ENCODE peak calls at places on chromosomes 11 and 22, in four cellular contexts. O is tibial nerve, P is heart right ventricle, Q is GM12878. S is an unnamed sample.

GRCh38 chr11:131982154-131982553 is 611.7 kb downstream of the NTM start:
- DNase-seq in O (no peak), Q (no peak), P (no peak), S (no peak)

GRCh38 chr11:130068986-130069683 is 559 bp upstream of the APLP2 start:
- DNase-seq in P (peak; percentile 85), Q (no peak), O (peak; percentile 43), S (peak; percentile 11)

GRCh38 chr11:120858740-120859139 is 165.2 kb upstream of the TBCEL start:
- DNase-seq in P (no peak), O (no peak), Q (no peak), S (no peak)

GRCh38 chr11:64152841-64153691 is 12.8 kb downstream of the MACROD1 start:
- DNase-seq in P (peak; percentile 37), Q (no peak), O (peak; percentile 27), S (no peak)

GRCh38 chr11:35721576-35722341 is 59.2 kb downstream of the TRIM44 start:
- DNase-seq in Q (no peak), P (no peak), O (no peak), S (no peak)

GRCh38 chr11:126416542-126417090 is 61.1 kb downstream of the ST3GAL4 start:
- DNase-seq in P (peak; percentile 92), O (peak; percentile 80), Q (peak; percentile 27), S (peak; percentile 63)

GRCh38 chr11:102623998-102624397 is 1.1 kb downstream of the MMP20 start:
- DNase-seq in Q (no peak), O (no peak), P (no peak), S (no peak)

GRCh38 chr22:24144471-24145115 is 36.7 kb upstream of the SUSD2 start:
- DNase-seq in P (peak; percentile 34), O (no peak), Q (no peak), S (no peak)

GRCh38 chr22:25375683-25376082 is 156.2 kb downstream of the CRYBB2 start:
- DNase-seq in Q (no peak), P (no peak), O (no peak), S (no peak)

GRCh38 chr11:69645801-69646492 is 5.0 kb downstream of the CCND1 start:
- DNase-seq in O (no peak), Q (no peak), P (no peak), S (no peak)

GRCh38 chr11:61106296-61106695 is 4.0 kb downstream of the CD5 start:
- DNase-seq in O (no peak), P (no peak), Q (no peak), S (no peak)

GRCh38 chr11:117944554-117944953 is 15.4 kb upstream of the TMPRSS13 start:
- DNase-seq in Q (no peak), O (no peak), P (no peak), S (no peak)

GRCh38 chr11:118956847-118957469 is 860 bp downstream of the UPK2 start:
- DNase-seq in Q (no peak), O (no peak), P (no peak), S (no peak)

GRCh38 chr11:72754544-72755155 is 2.4 kb upstream of the ARAP1 start:
- DNase-seq in P (no peak), Q (no peak), O (no peak), S (no peak)

GRCh38 chr11:72752088-72752914 is at the start of gene ARAP1:
- DNase-seq in Q (no peak), O (peak; percentile 47), P (peak; percentile 69), S (peak; percentile 18)

GRCh38 chr11:72754149-72754543 is 1.9 kb upstream of the ARAP1 start:
- DNase-seq in P (no peak), Q (no peak), O (no peak), S (no peak)

GRCh38 chr11:72751293-72752087 is 718 bp downstream of the ARAP1 start:
- DNase-seq in Q (no peak), P (no peak), O (no peak), S (no peak)

DNA sequence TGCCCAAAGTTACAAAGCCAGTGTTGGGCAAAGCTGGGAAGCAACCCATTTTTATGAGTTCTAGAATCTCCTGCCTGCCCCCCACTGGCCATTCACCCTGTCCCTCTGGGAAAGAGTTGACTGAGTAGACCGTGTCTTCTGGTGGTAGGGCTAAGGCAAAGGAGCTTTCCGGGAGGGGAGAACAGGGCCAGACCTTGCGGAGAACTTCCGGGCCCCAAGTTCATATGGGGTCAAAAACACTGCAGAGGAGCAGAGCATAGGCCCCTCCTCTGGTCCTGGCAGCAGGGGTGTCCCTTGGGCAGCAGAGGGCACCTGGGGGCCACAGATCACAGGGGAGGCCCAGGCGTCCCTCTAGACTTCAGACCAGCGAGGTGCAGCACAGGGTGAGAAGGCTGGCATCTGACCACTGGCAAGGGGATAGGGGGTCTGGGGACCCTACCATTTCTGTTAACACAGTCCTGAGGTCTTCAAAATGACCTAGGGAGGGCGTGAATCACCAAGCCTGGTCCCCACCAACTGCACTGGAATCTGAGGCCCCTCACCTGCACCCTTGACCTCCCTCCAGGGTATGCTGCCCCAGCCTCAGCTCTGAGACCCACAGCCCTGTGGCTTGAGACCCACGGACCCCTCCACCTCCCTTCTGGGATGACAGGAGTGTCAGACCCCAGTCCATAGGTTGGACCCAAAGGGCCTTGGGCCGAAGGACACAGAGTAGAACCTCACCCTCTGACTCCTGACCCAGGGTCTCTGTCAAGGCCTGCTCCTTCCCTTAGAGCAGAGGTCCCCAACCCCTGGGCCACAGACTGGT is 1.3 kb upstream of the ARAP1 start:
- DNase-seq in P (no peak), Q (no peak), O (no peak), S (no peak)
- H3K27ac ChIP-seq in P (no peak overlapping the region), Q (no peak overlapping the region), O (no peak overlapping the region), S (no peak overlapping the region)

GRCh38 chr11:2508793-2509192 is 64.0 kb downstream of the KCNQ1 start:
- DNase-seq in O (no peak), Q (no peak), P (no peak), S (no peak)
- H3K27me3 ChIP-seq in O (no peaks in the 10 kb centered on the region), Q (no peaks in the 10 kb centered on the region), P (no peaks in the 10 kb centered on the region), S (no peaks in the 10 kb centered on the region)

DNA sequence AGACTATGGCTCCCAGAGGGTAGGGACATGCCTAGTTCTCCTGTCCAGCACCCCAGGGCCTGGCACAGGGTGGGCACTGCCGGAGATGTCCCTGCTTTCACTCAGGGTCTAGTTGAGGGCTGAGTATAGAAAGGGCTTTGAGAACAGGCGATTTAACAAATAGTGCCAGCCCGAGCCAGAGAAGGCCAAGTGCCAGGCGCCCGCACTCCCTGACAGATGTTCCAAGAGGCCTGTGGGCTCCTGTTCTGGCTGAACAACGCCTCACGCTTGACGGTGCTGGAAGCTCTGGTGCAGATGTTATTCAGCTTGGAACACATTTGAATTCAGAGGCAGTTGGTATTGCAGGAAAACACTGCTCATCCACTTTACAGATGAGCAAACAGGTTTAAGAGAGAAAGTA is 46.5 kb downstream of the NFAM1 start:
- DNase-seq in O (no peak), P (no peak), Q (no peak), S (no peak)
- H3K27ac ChIP-seq in O (no peak overlapping the region), P (no peak overlapping the region), Q (no peak overlapping the region), S (no peak overlapping the region)

GRCh38 chr11:72586591-72587090 is 87.6 kb downstream of the PDE2A start:
- DNase-seq in Q (no peak), O (no peak), P (no peak), S (no peak)
- H3K27me3 ChIP-seq in Q (peaks cover 15% of the 10 kb centered on the region), O (no peaks in the 10 kb centered on the region), P (peaks cover 16% of the 10 kb centered on the region), S (peaks cover 11% of the 10 kb centered on the region)

GRCh38 chr22:39282642-39283311 is 36.6 kb downstream of the RPL3 start:
- DNase-seq in P (no peak), Q (no peak), O (no peak), S (no peak)

GRCh38 chr22:39281126-39281525 is 36.3 kb upstream of the PDGFB start:
- DNase-seq in O (no peak), Q (no peak), P (no peak), S (no peak)

GRCh38 chr22:39284142-39284980 is 35.1 kb downstream of the RPL3 start:
- DNase-seq in Q (no peak), P (no peak), O (no peak), S (no peak)

GRCh38 chr22:39284983-39285382 is 34.4 kb downstream of the RPL3 start:
- DNase-seq in Q (no peak), O (no peak), P (no peak), S (no peak)

DNA sequence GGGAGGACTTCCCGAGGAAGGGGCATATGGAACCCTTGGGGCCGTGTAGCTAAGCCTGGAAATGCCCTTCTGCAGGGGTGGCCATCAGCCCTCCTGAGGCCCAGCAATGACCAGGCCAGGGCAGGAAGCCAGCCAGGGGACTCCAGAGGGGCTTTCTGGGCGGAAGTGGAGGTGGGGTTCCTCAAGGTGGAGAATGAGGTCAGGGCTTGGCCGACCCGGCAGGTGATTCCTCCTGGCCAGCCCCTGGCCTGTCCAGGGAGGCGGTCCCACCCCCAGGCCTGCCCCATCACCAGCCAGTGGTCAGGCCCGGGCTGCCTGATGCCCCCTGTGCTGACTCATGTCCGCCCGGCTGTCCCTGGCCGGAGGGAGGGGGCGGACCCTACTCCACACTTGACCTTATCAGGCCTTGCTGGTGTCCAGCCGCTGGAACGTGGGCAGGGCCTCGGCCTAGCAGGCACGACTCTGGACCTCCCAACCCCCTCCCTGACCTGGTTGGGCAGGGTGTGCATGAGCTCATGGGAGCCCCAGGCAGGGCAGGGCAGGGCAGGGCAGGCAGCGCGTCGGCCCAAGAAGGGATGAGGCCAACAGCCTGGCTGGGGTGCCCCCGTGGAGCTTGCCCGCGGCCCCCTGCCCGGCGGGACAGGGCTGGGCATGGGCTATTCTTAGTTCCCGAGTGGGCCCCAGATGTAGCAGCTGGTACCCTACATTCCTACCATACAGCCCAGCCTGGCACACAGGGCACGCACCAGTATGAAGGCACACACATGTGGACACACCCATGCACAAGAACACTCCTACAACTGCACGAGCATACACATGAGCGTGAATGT is 35.9 kb downstream of the RPL3 start:
- DNase-seq in P (peak; percentile 74), O (no peak), Q (no peak), S (no peak)
- H3K27ac ChIP-seq in P (peak overlapping the region; percentile 79), O (peak overlapping the region; percentile 86), Q (no peak overlapping the region), S (no peak overlapping the region)

DNA sequence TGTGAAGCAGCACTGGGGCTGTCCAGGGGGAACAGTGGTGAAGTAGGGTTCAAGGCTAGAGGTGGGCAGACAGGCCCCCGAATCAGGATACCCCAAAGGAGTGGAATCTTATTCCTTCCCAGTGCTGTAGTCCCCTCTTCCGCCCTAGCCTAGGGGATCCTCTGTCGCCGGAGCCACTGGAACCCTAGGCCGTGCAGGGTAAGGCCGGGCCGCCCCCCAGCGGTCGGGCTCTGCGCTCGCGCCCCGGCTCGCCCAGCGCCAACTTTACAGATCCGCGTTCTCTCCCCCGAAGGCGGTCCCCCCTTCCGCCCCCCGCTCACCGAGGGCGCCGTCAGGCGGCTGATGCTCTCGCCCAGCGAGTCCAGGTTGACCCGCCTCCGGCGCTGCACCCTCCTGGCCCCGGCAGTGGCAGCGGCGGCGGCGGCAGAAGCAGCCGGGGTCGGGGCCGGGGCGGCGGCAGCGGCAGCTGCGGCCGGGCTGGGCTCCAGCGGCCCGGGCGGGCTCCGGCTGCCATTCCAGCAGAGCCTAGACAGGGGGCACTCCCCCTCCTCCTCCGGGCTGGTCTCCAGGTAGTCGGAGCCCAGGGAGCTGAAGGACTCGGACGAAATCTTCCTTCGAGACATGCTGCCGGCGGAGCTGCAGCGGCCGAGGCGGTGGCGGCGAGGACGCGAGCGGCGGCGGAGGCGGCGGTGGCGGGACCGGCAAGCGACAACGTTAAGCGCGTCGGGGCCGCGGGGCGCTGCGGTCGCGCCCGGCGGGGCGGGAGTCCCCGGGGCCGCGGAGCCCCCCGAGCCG is 646 bp downstream of the GUCY1A2 start:
- DNase-seq in O (peak; percentile 13), Q (no peak), P (peak; percentile 28), S (no peak)
- H3K27me3 ChIP-seq in O (no peaks in the 10 kb centered on the region), Q (peaks cover 6% of the 10 kb centered on the region), P (peaks cover 31% of the 10 kb centered on the region), S (no peaks in the 10 kb centered on the region)

S was measured in thoracic aorta.